ENCODE peak calls at places on chromosomes 3 and 15, in five cellular contexts. Q is NCI-H1105, U is HCEC 1CT, G is AG10803, R is lung microvascular endothelial cell. C is an unnamed sample.

GRCh38 chr3:151460240-151460639 is 621 bp downstream of the IGSF10 start:
- DNase-seq in Q (no peak), R (no peak), U (no peak), G (peak), C (no peak)

GRCh38 chr3:104069114-104069513 is 1297.6 kb upstream of the ALCAM start:
- DNase-seq in G (peak), Q (no peak), R (no peak), U (peak), C (no peak)

GRCh38 chr15:90886291-90886614 is 1.9 kb downstream of the FES start:
- DNase-seq in U (no peak), Q (no peak), R (no peak), G (no peak), C (no peak)

GRCh38 chr3:31878231-31878838 is 102.7 kb downstream of the OSBPL10 start:
- DNase-seq in U (no peak), G (peak), Q (no peak), R (no peak), C (no peak)

GRCh38 chr15:51349156-51349844 is 7.8 kb downstream of the GLDN start:
- DNase-seq in R (no peak), Q (no peak), G (peak), U (no peak), C (no peak)

GRCh38 chr3:25381083-25381482 is 47.0 kb upstream of the RARB start:
- DNase-seq in Q (no peak), G (no peak), U (no peak), R (no peak), C (no peak)

GRCh38 chr3:58009026-58009748 is 965 bp downstream of the FLNB start:
- DNase-seq in G (no peak), U (peak), R (no peak), Q (no peak), C (no peak)

GRCh38 chr3:160444411-160444810 is 5.2 kb downstream of the TRIM59 start:
- DNase-seq in R (no peak), G (no peak), U (no peak), Q (no peak), C (no peak)

GRCh38 chr3:124131158-124132115 is 139.5 kb upstream of the ROPN1 start:
- DNase-seq in Q (no peak), R (peak), G (peak), U (no peak), C (peak)

GRCh38 chr3:60055765-60056164 is 1005.9 kb upstream of the CFAP20DC start:
- DNase-seq in Q (peak), R (no peak), U (no peak), G (no peak), C (no peak)

GRCh38 chr15:90948506-90948905 is 6.2 kb upstream of the RCCD1 start:
- DNase-seq in G (no peak), R (no peak), Q (no peak), U (no peak), C (no peak)

GRCh38 chr3:76040946-76041345 is 255.6 kb upstream of the ZNF717 start:
- DNase-seq in U (peak), G (peak), R (no peak), Q (no peak), C (no peak)

GRCh38 chr15:81239190-81239589 is 42.5 kb downstream of the IL16 start:
- DNase-seq in G (peak), U (no peak), Q (no peak), R (no peak), C (no peak)

GRCh38 chr3:116399701-116400261 is 45.5 kb downstream of the LSAMP start:
- DNase-seq in R (no peak), U (no peak), G (no peak), Q (no peak), C (no peak)

GRCh38 chr3:141482250-141482937 is 4.4 kb upstream of the RASA2 start:
- DNase-seq in R (peak), G (peak), U (peak), Q (no peak), C (no peak)

GRCh38 chr15:65298731-65299130 is 2.9 kb downstream of the RNU5A-1 start:
- DNase-seq in U (no peak), R (no peak), Q (no peak), G (no peak), C (no peak)

GRCh38 chr15:49152552-49153337 is 2.7 kb downstream of the COPS2 start:
- DNase-seq in G (peak), Q (no peak), U (no peak), R (no peak), C (no peak)

GRCh38 chr3:9208713-9209112 is 40.7 kb downstream of the SRGAP3 start:
- DNase-seq in Q (no peak), U (no peak), G (no peak), R (no peak), C (no peak)

GRCh38 chr3:157837341-157837740 is 268.9 kb downstream of the SHOX2 start:
- DNase-seq in Q (no peak), R (no peak), G (peak), U (no peak), C (no peak)

GRCh38 chr15:77025471-77025901 is 30.6 kb downstream of the PSTPIP1 start:
- DNase-seq in R (no peak), U (no peak), Q (no peak), G (no peak), C (no peak)

GRCh38 chr3:89252865-89253264 is 145.4 kb downstream of the EPHA3 start:
- DNase-seq in U (no peak), Q (no peak), R (no peak), G (no peak), C (no peak)

GRCh38 chr3:142595581-142595950 is 627 bp upstream of the PLS1 start:
- DNase-seq in G (peak), R (peak), Q (no peak), U (peak), C (no peak)

GRCh38 chr15:45150997-45151396 is 21.2 kb downstream of the DUOX1 start:
- DNase-seq in G (no peak), R (no peak), U (no peak), Q (no peak), C (no peak)

GRCh38 chr15:92158426-92158825 is 235.3 kb upstream of the ST8SIA2 start:
- DNase-seq in R (no peak), G (no peak), Q (no peak), U (no peak), C (no peak)

GRCh38 chr3:153856932-153857331 is 264.3 kb upstream of the ARHGEF26 start:
- DNase-seq in Q (no peak), G (no peak), R (no peak), U (no peak), C (no peak)

GRCh38 chr3:145854486-145854885 is 306.5 kb downstream of the PLOD2 start:
- DNase-seq in Q (no peak), R (no peak), U (no peak), G (no peak), C (no peak)

GRCh38 chr3:36380171-36381031 is at the start of gene STAC:
- DNase-seq in Q (peak), R (no peak), U (no peak), G (peak), C (no peak)

GRCh38 chr3:20503394-20504082 is 317.5 kb upstream of the SGO1 start:
- DNase-seq in G (no peak), U (no peak), R (no peak), Q (no peak), C (no peak)

GRCh38 chr15:101305820-101306255 is 10.8 kb upstream of the SNRPA1 start:
- DNase-seq in Q (no peak), R (no peak), U (no peak), G (no peak), C (no peak)

C was measured in NCI-H1694.